ENCODE peak calls at places on chromosomes 4 and X, in four cellular contexts. M is OCI-LY7, D is fibroblast of lung, S is heart right ventricle. N is an unnamed sample.

GRCh38 chr4:20272411-20272872 is 20.7 kb downstream of the SLIT2 start:
- DNase-seq in M (no peak), D (peak; percentile 82), S (no peak), N (no peak)

GRCh38 chr4:81314196-81314896 is 99.3 kb upstream of the PRKG2 start:
- DNase-seq in M (peak; percentile 74), D (no peak), S (peak; percentile 17), N (peak; percentile 41)

GRCh38 chr4:95092762-95093161 is 335.0 kb downstream of the BMPR1B start:
- DNase-seq in M (no peak), D (peak; percentile 3), S (no peak), N (no peak)

GRCh38 chr4:107718351-107718965 is 1.6 kb downstream of the PAPSS1 start:
- DNase-seq in M (peak; percentile 65), D (peak; percentile 49), S (no peak), N (peak; percentile 31)

GRCh38 chrX:136417806-136418205 is 69.9 kb upstream of the BRS3 start:
- DNase-seq in M (no peak), D (no peak), S (no peak), N (no peak)

GRCh38 chrX:154489182-154489581 is 1.2 kb downstream of the SLC10A3 start:
- DNase-seq in M (no peak), D (no peak), S (no peak), N (no peak)

GRCh38 chr4:154467886-154468285 is 23.7 kb downstream of the DCHS2 start:
- DNase-seq in M (no peak), D (peak; percentile 14), S (no peak), N (no peak)

GRCh38 chrX:11097920-11098319 is 13.2 kb upstream of the HCCS start:
- DNase-seq in M (no peak), D (no peak), S (no peak), N (no peak)

GRCh38 chrX:29107231-29107630 is 520.0 kb downstream of the IL1RAPL1 start:
- DNase-seq in M (no peak), D (no peak), S (no peak), N (no peak)

GRCh38 chrX:29110041-29110440 is 522.8 kb downstream of the IL1RAPL1 start:
- DNase-seq in M (no peak), D (no peak), S (no peak), N (no peak)

GRCh38 chrX:29113221-29113620 is 526.0 kb downstream of the IL1RAPL1 start:
- DNase-seq in M (no peak), D (no peak), S (no peak), N (no peak)
- H3K4me3 ChIP-seq in M (no peak overlapping the region), D (no peak overlapping the region), S (no peak overlapping the region), N (no peak overlapping the region)

GRCh38 chr4:7464259-7464655 is 29.5 kb upstream of the PSAPL1 start:
- DNase-seq in M (no peak), D (no peak), S (no peak), N (no peak)

GRCh38 chr4:7463584-7464258 is 29.0 kb upstream of the PSAPL1 start:
- DNase-seq in M (no peak), D (peak; percentile 19), S (no peak), N (no peak)

GRCh38 chr4:7460591-7460990 is 25.9 kb upstream of the PSAPL1 start:
- DNase-seq in M (no peak), D (peak; percentile 1), S (no peak), N (no peak)

GRCh38 chr4:7461171-7461570 is 26.4 kb upstream of the PSAPL1 start:
- DNase-seq in M (no peak), D (no peak), S (no peak), N (no peak)

DNA sequence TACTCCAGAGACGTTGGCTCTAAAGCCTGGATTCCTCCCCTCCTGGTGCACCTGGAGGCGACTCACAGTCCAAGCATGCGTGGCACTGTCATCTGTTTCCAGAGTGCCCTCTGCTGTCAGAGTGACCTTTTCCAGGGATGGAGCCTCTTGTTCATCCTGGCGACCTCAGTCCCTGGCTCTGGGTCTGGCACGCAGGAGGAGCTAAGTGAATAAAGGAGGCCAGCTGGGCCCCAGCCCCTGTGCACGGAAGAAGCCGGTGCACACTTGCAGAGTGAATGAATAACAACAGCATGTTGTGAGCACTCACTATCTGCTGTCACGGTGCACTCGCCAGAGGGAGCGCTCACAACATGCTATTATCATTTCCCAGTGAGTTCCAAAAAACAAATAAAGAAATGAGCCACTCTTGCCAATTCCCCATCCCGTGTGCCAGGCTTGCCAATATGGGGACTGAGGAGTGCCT is 27.8 kb upstream of the PSAPL1 start:
- DNase-seq in M (peak; percentile 4), D (peak; percentile 37), S (no peak), N (no peak)
- TF ChIP-seq CTCF in M (no peak), D (no peak), S (no peak), N (peak; percentile 40)

GRCh38 chr4:111510535-111510934 is 634.7 kb upstream of the FAM241A start:
- DNase-seq in M (no peak), D (peak; percentile 84), S (no peak), N (no peak)
- H3K36me3 ChIP-seq in M (no peaks in the 10 kb centered on the region), D (no peaks in the 10 kb centered on the region), S (no peaks in the 10 kb centered on the region), N (no peaks in the 10 kb centered on the region)

GRCh38 chr4:145734051-145734450 is 54.1 kb downstream of the C4orf51 start:
- DNase-seq in M (no peak), D (peak; percentile 50), S (no peak), N (no peak)
- H3K4me3 ChIP-seq in M (no peak overlapping the region), D (no peak overlapping the region), S (no peak overlapping the region), N (no peak overlapping the region)

DNA sequence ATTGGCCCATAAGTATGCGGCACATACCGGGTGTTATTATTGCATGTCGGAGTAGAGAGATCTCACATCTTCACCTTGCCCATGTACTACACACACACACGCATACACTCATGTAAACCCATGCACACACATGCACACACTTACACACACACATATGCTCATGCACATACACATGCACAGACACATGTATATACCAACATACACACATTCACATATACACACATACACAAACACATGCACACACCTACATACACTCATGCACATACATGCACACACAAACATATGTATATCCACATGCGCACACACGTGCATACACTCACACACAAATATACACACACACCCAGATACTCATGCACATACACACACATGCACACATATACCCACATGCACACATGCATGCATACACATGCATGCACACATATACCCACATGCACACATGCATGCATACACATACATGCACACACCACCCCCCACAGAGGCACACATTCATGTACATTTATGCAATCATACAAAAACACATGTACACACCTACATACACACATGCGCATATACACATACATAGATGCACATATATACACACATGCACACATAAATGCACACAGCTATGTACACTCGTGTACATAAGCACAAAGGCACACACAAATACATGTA is 11.2 kb downstream of the CYP4V2 start:
- DNase-seq in M (no peak), D (no peak), S (no peak), N (no peak)
- TF ChIP-seq CTCF in M (no peak), D (no peak), S (no peak), N (no peak)

GRCh38 chr4:149784018-149784417 is 31.6 kb downstream of the IQCM start:
- DNase-seq in M (no peak), D (peak; percentile 57), S (no peak), N (no peak)

GRCh38 chr4:149785686-149786431 is 29.8 kb downstream of the IQCM start:
- DNase-seq in M (no peak), D (peak; percentile 70), S (no peak), N (peak; percentile 70)

GRCh38 chr4:149781150-149781549 is 34.5 kb downstream of the IQCM start:
- DNase-seq in M (no peak), D (peak; percentile 90), S (no peak), N (no peak)
- H3K36me3 ChIP-seq in M (no peaks in the 10 kb centered on the region), D (no peaks in the 10 kb centered on the region), S (no peaks in the 10 kb centered on the region), N (no peaks in the 10 kb centered on the region)